ENCODE peak calls at places on chromosomes 16 and 17, in ten cellular contexts. W is brain microvascular endothelial cell, L is fibroblast of pulmonary artery, U is hepatocyte, V is stomach, Z is fibroblast of lung, N is IMR-90, T is uterus, P is OCI-LY7, E is heart right ventricle. R is an unnamed sample.

GRCh38 chr16:89478576-89479221 is 11.7 kb downstream of the ANKRD11 start:
- DNase-seq in W (no peak), L (peak), U (no peak), V (no peak), Z (peak), N (peak), T (no peak), P (no peak), E (no peak), R (no peak)

GRCh38 chr16:78045865-78046581 is 23.7 kb downstream of the CLEC3A start:
- DNase-seq in W (peak), L (peak), U (peak), V (peak), Z (peak), N (peak), T (peak), P (no peak), E (peak), R (peak)

GRCh38 chr16:67977469-67978227 is 2.7 kb downstream of the DPEP3 start:
- DNase-seq in W (no peak), L (no peak), U (no peak), V (no peak), Z (no peak), N (no peak), T (no peak), P (no peak), E (no peak), R (no peak)

GRCh38 chr17:77178050-77178449 is 37.3 kb downstream of the SEC14L1 start:
- DNase-seq in W (no peak), L (no peak), U (no peak), V (no peak), Z (no peak), N (no peak), T (no peak), P (no peak), E (no peak), R (no peak)

GRCh38 chr17:80422981-80423380 is 8.0 kb downstream of the ENDOV start:
- DNase-seq in W (no peak), L (no peak), U (no peak), V (peak), Z (no peak), N (no peak), T (no peak), P (no peak), E (peak), R (no peak)

GRCh38 chr16:12917246-12917645 is 15.8 kb downstream of the SHISA9 start:
- DNase-seq in W (no peak), L (no peak), U (no peak), V (no peak), Z (no peak), N (no peak), T (no peak), P (no peak), E (no peak), R (no peak)

GRCh38 chr16:12321363-12321762 is 344.8 kb downstream of the SNX29 start:
- DNase-seq in W (no peak), L (no peak), U (no peak), V (no peak), Z (no peak), N (no peak), T (no peak), P (peak), E (no peak), R (no peak)

GRCh38 chr17:75364078-75364477 is 41.4 kb downstream of the GRB2 start:
- DNase-seq in W (peak), L (peak), U (no peak), V (no peak), Z (peak), N (peak), T (no peak), P (no peak), E (no peak), R (peak)

GRCh38 chr17:81295678-81296381 is 723 bp upstream of the SLC38A10 start:
- DNase-seq in W (peak), L (peak), U (peak), V (peak), Z (peak), N (peak), T (peak), P (peak), E (no peak), R (peak)

GRCh38 chr17:78176548-78177025 is 8.2 kb downstream of the SYNGR2 start:
- DNase-seq in W (peak), L (peak), U (peak), V (peak), Z (peak), N (peak), T (peak), P (peak), E (peak), R (peak)

GRCh38 chr17:31394544-31394943 is 3.1 kb downstream of the RAB11FIP4 start:
- DNase-seq in W (peak), L (peak), U (peak), V (peak), Z (peak), N (peak), T (no peak), P (peak), E (peak), R (peak)

GRCh38 chr16:12459401-12459791 is 344.3 kb downstream of the CPPED1 start:
- DNase-seq in W (no peak), L (no peak), U (no peak), V (peak), Z (no peak), N (no peak), T (no peak), P (peak), E (peak), R (no peak)

GRCh38 chr16:49537924-49538455 is 164.4 kb downstream of the C16orf78 start:
- DNase-seq in W (no peak), L (no peak), U (no peak), V (no peak), Z (no peak), N (no peak), T (no peak), P (no peak), E (no peak), R (no peak)

GRCh38 chr16:51431517-51432241 is 280.6 kb upstream of the SALL1 start:
- DNase-seq in W (peak), L (peak), U (peak), V (no peak), Z (peak), N (peak), T (peak), P (no peak), E (no peak), R (peak)

GRCh38 chr17:7888184-7888920 is at the start of gene CHD3:
- DNase-seq in W (peak), L (peak), U (peak), V (peak), Z (no peak), N (peak), T (no peak), P (no peak), E (no peak), R (peak)

GRCh38 chr17:694239-694638 is 20.4 kb downstream of the VPS53 start:
- DNase-seq in W (peak), L (peak), U (peak), V (no peak), Z (peak), N (peak), T (no peak), P (no peak), E (no peak), R (peak)

GRCh38 chr16:53356478-53357207 is 77.6 kb upstream of the RBL2 start:
- DNase-seq in W (no peak), L (no peak), U (no peak), V (no peak), Z (no peak), N (no peak), T (no peak), P (peak), E (no peak), R (no peak)

GRCh38 chr16:51971184-51971583 is 575.8 kb downstream of the TOX3 start:
- DNase-seq in W (peak), L (peak), U (peak), V (peak), Z (no peak), N (peak), T (no peak), P (peak), E (no peak), R (peak)

GRCh38 chr16:1964046-1964505 is 550 bp downstream of the RPS2 start:
- DNase-seq in W (no peak), L (peak), U (peak), V (no peak), Z (no peak), N (no peak), T (no peak), P (peak), E (peak), R (peak)

GRCh38 chr17:58541249-58541648 is 26.8 kb upstream of the MTMR4 start:
- DNase-seq in W (no peak), L (no peak), U (no peak), V (no peak), Z (no peak), N (no peak), T (no peak), P (peak), E (no peak), R (peak)

GRCh38 chr17:14737984-14738651 is 437.2 kb downstream of the HS3ST3B1 start:
- DNase-seq in W (peak), L (peak), U (peak), V (peak), Z (peak), N (peak), T (no peak), P (peak), E (peak), R (peak)

GRCh38 chr17:76345377-76345945 is 8.3 kb downstream of the PRPSAP1 start:
- DNase-seq in W (no peak), L (no peak), U (no peak), V (no peak), Z (no peak), N (peak), T (no peak), P (no peak), E (no peak), R (no peak)

GRCh38 chr17:7640783-7641182 is 9.9 kb upstream of the ATP1B2 start:
- DNase-seq in W (no peak), L (no peak), U (no peak), V (no peak), Z (no peak), N (no peak), T (no peak), P (no peak), E (no peak), R (no peak)

DNA sequence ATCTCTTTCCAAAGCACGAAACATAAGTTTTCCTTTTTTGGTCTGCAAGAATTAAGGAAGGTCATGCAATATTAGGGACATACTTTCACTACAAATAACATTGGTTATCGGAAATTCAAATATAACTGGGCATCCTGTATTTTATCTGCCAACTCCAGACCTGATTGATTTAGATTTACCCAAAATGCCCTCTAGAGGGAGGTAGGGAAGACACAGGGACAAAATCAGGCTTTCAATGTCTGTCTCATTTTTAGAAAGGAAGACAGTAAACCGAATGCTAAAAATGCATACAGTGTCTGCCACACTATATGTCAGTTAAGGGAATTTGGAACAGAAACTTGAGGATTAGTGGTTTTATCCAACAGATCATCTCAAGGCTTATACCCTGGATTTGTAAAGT is 161.7 kb upstream of the SOX9 start:
- DNase-seq in W (no peak), L (peak), U (no peak), V (no peak), Z (no peak), N (peak), T (no peak), P (peak), E (no peak), R (peak)
- TF ChIP-seq CTCF in W (peak), L (peak), U (peak), V (no peak), Z (peak), N (peak), T (no peak), P (peak), E (peak), R (peak)

GRCh38 chr17:48553837-48554236 is 8.9 kb upstream of the HOXB2 start:
- DNase-seq in W (no peak), L (no peak), U (no peak), V (no peak), Z (peak), N (peak), T (no peak), P (no peak), E (no peak), R (no peak)

GRCh38 chr17:48554412-48555090 is 9.6 kb upstream of the HOXB2 start:
- DNase-seq in W (no peak), L (no peak), U (no peak), V (no peak), Z (peak), N (peak), T (no peak), P (no peak), E (no peak), R (no peak)

GRCh38 chr17:48556534-48557401 is 11.9 kb upstream of the HOXB2 start:
- DNase-seq in W (no peak), L (no peak), U (no peak), V (no peak), Z (peak), N (peak), T (no peak), P (no peak), E (no peak), R (no peak)

GRCh38 chr17:48555616-48556533 is 11.0 kb upstream of the HOXB2 start:
- DNase-seq in W (no peak), L (no peak), U (no peak), V (no peak), Z (peak), N (peak), T (no peak), P (no peak), E (no peak), R (no peak)

DNA sequence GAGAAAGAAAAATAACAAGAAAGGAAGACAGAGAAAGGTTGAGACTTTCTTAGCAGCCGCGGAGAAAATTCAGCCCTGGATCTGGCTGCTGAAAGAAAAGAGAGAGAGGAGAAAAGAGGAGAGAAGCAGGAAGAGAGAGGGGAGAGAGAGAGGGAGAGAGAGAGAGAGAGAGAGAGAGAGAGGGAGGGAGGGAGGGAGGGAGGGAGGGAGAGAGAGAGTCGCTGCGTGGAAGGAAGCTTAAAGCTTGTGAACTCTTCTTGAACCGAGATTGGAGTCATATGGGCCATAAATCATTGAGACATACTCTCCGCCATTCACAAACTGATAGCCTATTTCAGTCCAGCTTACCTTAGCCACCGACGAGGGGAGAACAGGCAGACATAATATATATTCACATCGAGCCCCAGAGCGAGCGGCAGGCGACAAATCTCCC is 10.3 kb upstream of the HOXB2 start:
- DNase-seq in W (no peak), L (peak), U (peak), V (no peak), Z (peak), N (peak), T (peak), P (no peak), E (no peak), R (no peak)
- H3K4me3 ChIP-seq in W (peak), L (peak), U (peak), V (peak), Z (peak), N (peak), T (peak), P (no peak), E (peak), R (no peak)

GRCh38 chr16:85027349-85027967 is at the start of gene KIAA0513:
- DNase-seq in W (peak), L (peak), U (peak), V (peak), Z (peak), N (peak), T (peak), P (peak), E (peak), R (peak)
- TF ChIP-seq CTCF in W (peak), L (no peak), U (peak), V (no peak), Z (peak), N (peak), T (peak), P (peak), E (peak), R (peak)

GRCh38 chr17:33701910-33702309 is 408.8 kb upstream of the ASIC2 start:
- DNase-seq in W (no peak), L (no peak), U (no peak), V (no peak), Z (no peak), N (no peak), T (no peak), P (no peak), E (no peak), R (no peak)
- H3K4me3 ChIP-seq in W (no peak), L (no peak), U (no peak), V (no peak), Z (no peak), N (no peak), T (no peak), P (no peak), E (no peak), R (no peak)

GRCh38 chr16:82439678-82440293 is 187.0 kb upstream of the CDH13 start:
- DNase-seq in W (peak), L (peak), U (peak), V (no peak), Z (no peak), N (peak), T (no peak), P (peak), E (no peak), R (peak)
- TF ChIP-seq CTCF in W (peak), L (peak), U (peak), V (no peak), Z (peak), N (peak), T (no peak), P (peak), E (peak), R (peak)

GRCh38 chr17:55624789-55625433 is 97.8 kb downstream of the TMEM100 start:
- DNase-seq in W (no peak), L (no peak), U (no peak), V (no peak), Z (no peak), N (no peak), T (no peak), P (no peak), E (no peak), R (no peak)
- H3K4me3 ChIP-seq in W (no peak), L (no peak), U (no peak), V (no peak), Z (no peak), N (no peak), T (no peak), P (no peak), E (no peak), R (no peak)

GRCh38 chr17:30095507-30096244 is 20.9 kb upstream of the NSRP1 start:
- DNase-seq in W (peak), L (peak), U (peak), V (no peak), Z (peak), N (peak), T (no peak), P (peak), E (no peak), R (peak)
- TF ChIP-seq CTCF in W (peak), L (peak), U (peak), V (peak), Z (peak), N (peak), T (peak), P (peak), E (peak), R (peak)

DNA sequence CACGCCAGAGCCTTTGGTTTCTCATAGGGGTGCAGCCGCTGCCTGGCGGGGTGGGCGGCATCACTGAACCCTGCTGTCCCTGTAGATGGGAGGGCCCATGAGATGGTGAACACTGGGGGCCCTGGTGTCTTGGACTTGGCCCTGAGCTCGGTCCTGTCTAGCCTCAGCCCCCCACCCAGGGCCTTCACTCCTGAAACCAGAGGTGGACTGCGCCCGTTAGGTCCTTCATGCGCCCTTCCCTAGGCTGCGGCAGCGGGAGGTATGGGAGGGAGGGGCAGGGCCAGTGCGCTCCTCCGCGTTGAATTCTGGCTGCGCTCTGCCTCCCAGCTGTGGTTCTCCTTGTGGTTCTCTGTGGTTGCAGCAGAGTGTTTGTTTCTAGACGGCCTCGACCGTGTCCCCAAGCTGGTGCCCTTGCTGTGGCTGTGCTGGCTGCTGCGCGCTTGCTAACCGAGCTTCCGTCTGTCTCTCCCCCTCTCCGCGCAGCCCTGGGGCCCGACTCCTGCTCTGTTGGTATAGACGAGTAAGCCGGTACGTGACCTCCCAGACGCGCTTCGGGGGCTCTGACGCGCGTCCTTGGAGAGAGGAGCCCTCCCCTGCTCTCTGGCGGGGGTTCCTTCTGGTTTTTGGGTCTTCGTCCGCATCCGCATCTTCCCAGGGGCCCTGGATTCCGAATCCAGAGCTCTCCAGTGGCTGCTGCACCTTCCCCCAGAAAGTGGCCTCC is 7.4 kb upstream of the NUDT16L1 start:
- DNase-seq in W (no peak), L (no peak), U (peak), V (no peak), Z (no peak), N (no peak), T (no peak), P (no peak), E (no peak), R (no peak)
- H3K4me3 ChIP-seq in W (no peak), L (no peak), U (no peak), V (no peak), Z (no peak), N (no peak), T (no peak), P (no peak), E (no peak), R (no peak)

GRCh38 chr17:36461330-36462110 is 25.0 kb upstream of the ZNHIT3 start:
- DNase-seq in W (no peak), L (no peak), U (no peak), V (no peak), Z (no peak), N (no peak), T (no peak), P (no peak), E (no peak), R (no peak)

GRCh38 chr17:36459601-36460000 is 26.9 kb upstream of the ZNHIT3 start:
- DNase-seq in W (no peak), L (no peak), U (no peak), V (no peak), Z (no peak), N (no peak), T (no peak), P (no peak), E (no peak), R (no peak)

GRCh38 chr17:36460265-36460937 is 26.1 kb upstream of the ZNHIT3 start:
- DNase-seq in W (no peak), L (no peak), U (no peak), V (no peak), Z (no peak), N (no peak), T (no peak), P (no peak), E (no peak), R (no peak)

GRCh38 chr17:36464765-36465088 is 21.8 kb upstream of the ZNHIT3 start:
- DNase-seq in W (no peak), L (no peak), U (no peak), V (no peak), Z (no peak), N (no peak), T (no peak), P (no peak), E (no peak), R (no peak)

GRCh38 chr17:36463916-36464764 is 22.3 kb upstream of the ZNHIT3 start:
- DNase-seq in W (peak), L (peak), U (peak), V (peak), Z (peak), N (peak), T (no peak), P (no peak), E (peak), R (peak)
- TF ChIP-seq CTCF in W (peak), L (no peak), U (no peak), V (no peak), Z (no peak), N (peak), T (no peak), P (no peak), E (no peak), R (peak)